ENCODE peak calls at places on chromosomes 4 and X, in ten cellular contexts. N is foreskin fibroblast, F is epithelial cell of esophagus, L is fibroblast of mammary gland, V is transverse colon, R is psoas muscle, K is HepG2, S is cardiac muscle cell, C is cardiac fibroblast, Q is HFF-Myc. O is an unnamed sample.

GRCh38 chr4:3801931-3802550 is 35.9 kb downstream of the ADRA2C start:
- DNase-seq in N (no peak), F (no peak), L (no peak), V (no peak), R (no peak), K (no peak), S (no peak), C (no peak), Q (no peak), O (no peak)

GRCh38 chrX:20545538-20545937 is 278.8 kb upstream of the RPS6KA3 start:
- DNase-seq in N (no peak), F (no peak), L (peak), V (no peak), R (no peak), K (no peak), S (peak), C (peak), Q (no peak), O (no peak)

GRCh38 chrX:119899125-119899524 is 3.4 kb downstream of the AKAP14 start:
- DNase-seq in N (no peak), F (peak), L (no peak), V (peak), R (no peak), K (no peak), S (no peak), C (no peak), Q (no peak), O (no peak)

GRCh38 chr4:71494539-71494938 is 155.7 kb downstream of the SLC4A4 start:
- DNase-seq in N (no peak), F (no peak), L (no peak), V (no peak), R (no peak), K (no peak), S (no peak), C (no peak), Q (no peak), O (no peak)

GRCh38 chr4:102850373-102850772 is 18.4 kb upstream of the CISD2 start:
- DNase-seq in N (no peak), F (no peak), L (no peak), V (no peak), R (no peak), K (peak), S (no peak), C (no peak), Q (no peak), O (no peak)

GRCh38 chrX:119729408-119730201 is 28.8 kb upstream of the SOWAHD start:
- DNase-seq in N (peak), F (peak), L (peak), V (peak), R (peak), K (peak), S (peak), C (peak), Q (no peak), O (no peak)

GRCh38 chrX:115690554-115691216 is 129.7 kb downstream of the PLS3 start:
- DNase-seq in N (peak), F (peak), L (peak), V (peak), R (no peak), K (peak), S (peak), C (peak), Q (peak), O (peak)

GRCh38 chr4:111040904-111041303 is 418.0 kb upstream of the PITX2 start:
- DNase-seq in N (no peak), F (peak), L (no peak), V (no peak), R (no peak), K (no peak), S (no peak), C (no peak), Q (no peak), O (no peak)

GRCh38 chr4:113760094-113760851 is 1.3 kb downstream of the CAMK2D start:
- DNase-seq in N (no peak), F (peak), L (peak), V (peak), R (peak), K (no peak), S (peak), C (peak), Q (no peak), O (peak)

GRCh38 chr4:123244233-123244632 is 152.4 kb upstream of the SPRY1 start:
- DNase-seq in N (peak), F (peak), L (peak), V (peak), R (peak), K (no peak), S (peak), C (peak), Q (no peak), O (no peak)

GRCh38 chr4:22514431-22514830 is 1.4 kb downstream of the ADGRA3 start:
- DNase-seq in N (no peak), F (peak), L (peak), V (no peak), R (no peak), K (no peak), S (no peak), C (peak), Q (no peak), O (no peak)

GRCh38 chr4:3262208-3263052 is 13.5 kb downstream of the MSANTD1 start:
- DNase-seq in N (no peak), F (no peak), L (no peak), V (peak), R (no peak), K (no peak), S (no peak), C (no peak), Q (no peak), O (no peak)

GRCh38 chrX:34943235-34943634 is 639 bp downstream of the FAM47B start:
- DNase-seq in N (no peak), F (no peak), L (no peak), V (no peak), R (no peak), K (no peak), S (no peak), C (no peak), Q (no peak), O (no peak)

GRCh38 chr4:2937986-2938385 is 25.2 kb downstream of the NOP14 start:
- DNase-seq in N (no peak), F (no peak), L (no peak), V (peak), R (no peak), K (no peak), S (no peak), C (no peak), Q (no peak), O (no peak)

GRCh38 chr4:186366326-186366725 is 100.3 kb downstream of the F11 start:
- DNase-seq in N (no peak), F (no peak), L (no peak), V (no peak), R (no peak), K (no peak), S (no peak), C (no peak), Q (no peak), O (no peak)

GRCh38 chrX:63012574-63012973 is 338.6 kb downstream of the SPIN4 start:
- DNase-seq in N (no peak), F (no peak), L (peak), V (no peak), R (no peak), K (no peak), S (no peak), C (peak), Q (no peak), O (no peak)

GRCh38 chr4:48369248-48369647 is 27.9 kb downstream of the SLAIN2 start:
- DNase-seq in N (no peak), F (no peak), L (no peak), V (no peak), R (no peak), K (no peak), S (no peak), C (peak), Q (no peak), O (no peak)

GRCh38 chr4:184165291-184165690 is 52.4 kb downstream of the ENPP6 start:
- DNase-seq in N (no peak), F (no peak), L (no peak), V (no peak), R (no peak), K (no peak), S (no peak), C (no peak), Q (no peak), O (no peak)

GRCh38 chrX:129690435-129690834 is 35.7 kb upstream of the APLN start:
- DNase-seq in N (no peak), F (no peak), L (peak), V (no peak), R (peak), K (no peak), S (peak), C (no peak), Q (no peak), O (no peak)

GRCh38 chr4:56976283-56976877 is 1.0 kb downstream of the NOA1 start:
- DNase-seq in N (no peak), F (peak), L (no peak), V (no peak), R (no peak), K (peak), S (peak), C (no peak), Q (no peak), O (no peak)

GRCh38 chr4:15149234-15149841 is 147.1 kb downstream of the CPEB2 start:
- DNase-seq in N (no peak), F (no peak), L (peak), V (no peak), R (no peak), K (no peak), S (no peak), C (peak), Q (no peak), O (peak)

GRCh38 chrX:13283968-13284914 is 35.6 kb downstream of the ATXN3L start:
- DNase-seq in N (peak), F (peak), L (peak), V (no peak), R (no peak), K (no peak), S (peak), C (peak), Q (peak), O (no peak)

GRCh38 chr4:141417387-141417786 is 196.7 kb downstream of the ZNF330 start:
- DNase-seq in N (no peak), F (no peak), L (peak), V (no peak), R (no peak), K (no peak), S (no peak), C (peak), Q (no peak), O (no peak)

GRCh38 chr4:3765271-3766206 is 646 bp upstream of the ADRA2C start:
- DNase-seq in N (peak), F (peak), L (peak), V (no peak), R (peak), K (peak), S (peak), C (peak), Q (no peak), O (no peak)

GRCh38 chr4:140645614-140646412 is 77.1 kb upstream of the UCP1 start:
- DNase-seq in N (peak), F (no peak), L (no peak), V (no peak), R (no peak), K (peak), S (no peak), C (no peak), Q (no peak), O (no peak)

DNA sequence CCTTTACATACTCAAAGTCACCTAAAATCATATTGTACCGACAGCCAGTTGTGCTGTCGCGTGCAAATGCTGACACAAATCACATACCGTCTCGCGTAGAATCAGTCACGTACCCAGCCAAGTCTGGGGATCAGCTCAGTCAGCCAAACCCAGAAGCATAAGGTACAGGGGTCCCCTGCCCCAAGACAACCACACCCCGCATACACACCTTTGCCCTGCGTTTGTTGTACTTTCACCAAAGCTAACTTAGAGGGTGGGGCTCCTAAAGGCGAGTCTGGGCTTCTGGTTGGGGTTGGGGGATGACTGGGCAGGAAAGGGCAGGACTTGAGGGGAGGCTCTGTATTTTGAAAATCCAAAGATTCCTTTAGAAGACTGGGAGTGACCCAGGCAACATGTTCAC is 823 bp downstream of the GDPD2 start:
- DNase-seq in N (no peak), F (no peak), L (no peak), V (no peak), R (no peak), K (no peak), S (no peak), C (no peak), Q (no peak), O (no peak)
- H3K4me3 ChIP-seq in N (no peak), F (no peak), L (no peak), V (no peak), R (no peak), K (no peak), S (no peak), C (no peak), Q (no peak), O (no peak)

DNA sequence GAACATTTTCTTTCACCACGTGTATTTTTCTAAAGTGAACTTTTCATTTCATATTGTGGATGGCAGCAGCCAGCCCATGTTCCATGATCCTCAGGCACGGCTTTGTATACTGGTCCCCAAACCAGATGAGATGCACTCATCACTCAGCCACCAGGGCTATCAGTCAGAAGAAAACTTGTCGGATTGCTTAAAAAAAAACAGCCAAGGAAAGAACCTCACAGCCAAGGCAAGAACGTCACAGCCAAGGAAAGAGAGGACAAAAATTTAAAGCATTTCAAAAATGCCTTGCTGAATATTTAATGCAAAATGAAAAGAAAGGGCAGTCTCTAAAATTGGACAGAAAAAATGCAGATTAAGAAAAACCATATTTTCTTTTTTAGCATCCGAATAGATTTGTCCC is 333.3 kb downstream of the PDGFC start:
- DNase-seq in N (no peak), F (no peak), L (peak), V (no peak), R (no peak), K (no peak), S (peak), C (peak), Q (no peak), O (no peak)
- TF ChIP-seq CTCF in N (no peak), F (no peak), L (no peak), V (no peak), R (no peak), K (no peak), S (no peak), C (no peak), Q (no peak), O (no peak)

GRCh38 chrX:9339603-9340569 is 125.0 kb upstream of the TBL1X start:
- DNase-seq in N (no peak), F (no peak), L (no peak), V (peak), R (peak), K (no peak), S (peak), C (no peak), Q (no peak), O (no peak)

GRCh38 chrX:9340619-9341304 is 124.1 kb upstream of the TBL1X start:
- DNase-seq in N (peak), F (no peak), L (peak), V (peak), R (peak), K (no peak), S (peak), C (peak), Q (no peak), O (no peak)

GRCh38 chrX:9341305-9342201 is 123.3 kb upstream of the TBL1X start:
- DNase-seq in N (no peak), F (no peak), L (peak), V (peak), R (peak), K (no peak), S (peak), C (peak), Q (no peak), O (no peak)

GRCh38 chrX:9343971-9344370 is 120.9 kb upstream of the TBL1X start:
- DNase-seq in N (no peak), F (no peak), L (no peak), V (no peak), R (no peak), K (no peak), S (no peak), C (no peak), Q (no peak), O (no peak)

DNA sequence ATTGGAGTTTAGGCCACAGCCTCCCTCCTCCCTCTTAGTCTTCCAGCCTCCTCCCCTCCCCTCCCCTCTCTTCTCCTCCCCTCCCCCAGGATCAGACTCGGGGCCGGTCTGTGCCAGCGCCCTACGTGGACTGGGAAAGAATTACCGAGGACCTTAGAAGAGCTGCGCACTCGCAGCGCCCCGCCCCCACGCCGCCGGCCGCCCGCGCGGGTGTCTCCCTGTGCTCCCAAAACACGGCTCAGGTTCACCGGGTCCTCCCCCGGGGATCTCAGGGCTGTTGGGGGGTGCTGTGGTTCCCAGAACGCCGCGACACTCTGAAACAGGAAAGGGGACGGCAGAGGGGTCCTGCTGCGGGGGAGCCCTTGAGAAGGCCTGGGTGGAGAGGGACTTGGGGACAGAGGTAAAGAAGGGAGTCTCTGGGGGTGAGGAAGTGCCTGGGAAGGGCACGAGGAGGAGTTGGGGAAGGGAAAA is 122.2 kb upstream of the TBL1X start:
- DNase-seq in N (peak), F (peak), L (peak), V (peak), R (peak), K (peak), S (peak), C (peak), Q (no peak), O (no peak)
- H3K4me3 ChIP-seq in N (no peak), F (no peak), L (peak), V (no peak), R (peak), K (peak), S (peak), C (no peak), Q (no peak), O (no peak)

GRCh38 chr4:139076016-139076744 is 60.6 kb downstream of the NOCT start:
- DNase-seq in N (no peak), F (no peak), L (no peak), V (no peak), R (no peak), K (no peak), S (no peak), C (no peak), Q (no peak), O (no peak)
- TF ChIP-seq CTCF in N (no peak), F (no peak), L (no peak), V (no peak), R (no peak), K (no peak), S (no peak), C (no peak), Q (no peak), O (no peak)

GRCh38 chr4:147060171-147060931 is 114.7 kb upstream of the TTC29 start:
- DNase-seq in N (peak), F (no peak), L (peak), V (no peak), R (no peak), K (no peak), S (peak), C (peak), Q (no peak), O (no peak)

GRCh38 chr4:147057631-147057980 is 111.9 kb upstream of the TTC29 start:
- DNase-seq in N (peak), F (peak), L (peak), V (no peak), R (no peak), K (no peak), S (peak), C (peak), Q (no peak), O (no peak)

GRCh38 chr4:147054241-147054902 is 108.7 kb upstream of the TTC29 start:
- DNase-seq in N (no peak), F (no peak), L (peak), V (no peak), R (no peak), K (no peak), S (peak), C (peak), Q (no peak), O (no peak)

GRCh38 chr4:147059064-147059731 is 113.5 kb upstream of the TTC29 start:
- DNase-seq in N (no peak), F (no peak), L (no peak), V (no peak), R (no peak), K (no peak), S (no peak), C (no peak), Q (no peak), O (no peak)

GRCh38 chr4:147056951-147057630 is 111.4 kb upstream of the TTC29 start:
- DNase-seq in N (no peak), F (peak), L (peak), V (no peak), R (no peak), K (no peak), S (peak), C (peak), Q (no peak), O (no peak)
- H3K4me3 ChIP-seq in N (peak), F (peak), L (peak), V (no peak), R (peak), K (peak), S (no peak), C (peak), Q (peak), O (peak)

GRCh38 chrX:15349046-15349445 is 13.7 kb upstream of the PIGA start:
- DNase-seq in N (peak), F (peak), L (peak), V (peak), R (no peak), K (peak), S (peak), C (peak), Q (no peak), O (no peak)
- TF ChIP-seq CTCF in N (peak), F (peak), L (peak), V (peak), R (peak), K (peak), S (peak), C (peak), Q (peak), O (peak)